ENCODE peak calls at places on chromosomes 1 and 21, in ten cellular contexts. X, P, O, V, M, J, Z, C, B and I are unnamed samples.
A peak's percentile ranks its signal among the peaks of the same experiment; 100 is the strongest.

GRCh38 chr1:20847619-20848080 is 60.5 kb upstream of the HP1BP3 start:
- DNase-seq in X (no peak), P (no peak), O (no peak), V (no peak), M (peak; percentile 72), J (no peak), Z (no peak), C (no peak), B (no peak), I (no peak)

GRCh38 chr21:45824546-45825208 is 156.9 kb upstream of the COL6A1 start:
- DNase-seq in X (peak; percentile 47), P (no peak), O (no peak), V (no peak), M (no peak), J (no peak), Z (no peak), C (no peak), B (no peak), I (no peak)

GRCh38 chr1:152451254-152451653 is 37.2 kb upstream of the CRNN start:
- DNase-seq in X (no peak), P (no peak), O (no peak), V (no peak), M (no peak), J (no peak), Z (no peak), C (no peak), B (no peak), I (no peak)

GRCh38 chr1:57360846-57361407 is 62.9 kb downstream of the DAB1 start:
- DNase-seq in X (no peak), P (no peak), O (no peak), V (no peak), M (no peak), J (no peak), Z (no peak), C (no peak), B (no peak), I (no peak)

GRCh38 chr1:32336963-32337675 is 1.1 kb upstream of the MARCKSL1 start:
- DNase-seq in X (peak; percentile 93), P (no peak), O (no peak), V (peak; percentile 80), M (peak; percentile 47), J (no peak), Z (peak; percentile 74), C (peak; percentile 81), B (peak; percentile 86), I (no peak)

GRCh38 chr1:117286562-117286961 is 75.8 kb upstream of the VTCN1 start:
- DNase-seq in X (no peak), P (no peak), O (no peak), V (no peak), M (no peak), J (no peak), Z (no peak), C (no peak), B (no peak), I (no peak)

GRCh38 chr1:66705100-66705499 is 47.2 kb upstream of the DYNLT5 start:
- DNase-seq in X (no peak), P (peak; percentile 52), O (no peak), V (no peak), M (no peak), J (no peak), Z (no peak), C (no peak), B (no peak), I (no peak)

GRCh38 chr21:37700641-37701202 is 215.5 kb downstream of the KCNJ6 start:
- DNase-seq in X (no peak), P (peak; percentile 61), O (no peak), V (no peak), M (peak; percentile 84), J (no peak), Z (no peak), C (peak; percentile 37), B (peak; percentile 81), I (no peak)

GRCh38 chr21:43864313-43864805 is 664 bp upstream of the AGPAT3 start:
- DNase-seq in X (peak; percentile 87), P (no peak), O (no peak), V (peak; percentile 56), M (peak; percentile 16), J (no peak), Z (no peak), C (peak; percentile 58), B (peak; percentile 66), I (no peak)

GRCh38 chr1:55313903-55314302 is 98.7 kb upstream of the USP24 start:
- DNase-seq in X (no peak), P (no peak), O (no peak), V (no peak), M (peak; percentile 38), J (no peak), Z (no peak), C (no peak), B (no peak), I (no peak)

GRCh38 chr1:205834751-205835150 is 15.2 kb downstream of the PM20D1 start:
- DNase-seq in X (no peak), P (no peak), O (no peak), V (no peak), M (no peak), J (no peak), Z (no peak), C (no peak), B (no peak), I (no peak)
- TF ChIP-seq CTCF in X (no peak), P (no peak), O (no peak), V (no peak), M (no peak), J (no peak), Z (no peak), C (no peak), B (no peak), I (no peak)

GRCh38 chr1:29708818-29709710 is 472.7 kb downstream of the PTPRU start:
- DNase-seq in X (no peak), P (peak; percentile 34), O (no peak), V (no peak), M (peak; percentile 81), J (no peak), Z (no peak), C (no peak), B (no peak), I (no peak)

GRCh38 chr1:29704430-29704829 is 468.1 kb downstream of the PTPRU start:
- DNase-seq in X (no peak), P (no peak), O (no peak), V (no peak), M (no peak), J (no peak), Z (no peak), C (no peak), B (no peak), I (no peak)

GRCh38 chr1:29707796-29708195 is 471.5 kb downstream of the PTPRU start:
- DNase-seq in X (no peak), P (no peak), O (no peak), V (no peak), M (no peak), J (no peak), Z (no peak), C (no peak), B (no peak), I (no peak)

GRCh38 chr1:29708381-29708780 is 472.1 kb downstream of the PTPRU start:
- DNase-seq in X (no peak), P (no peak), O (no peak), V (no peak), M (peak; percentile 69), J (no peak), Z (no peak), C (no peak), B (no peak), I (no peak)

GRCh38 chr1:29706936-29707335 is 470.6 kb downstream of the PTPRU start:
- DNase-seq in X (no peak), P (no peak), O (no peak), V (no peak), M (peak; percentile 44), J (no peak), Z (no peak), C (peak; percentile 20), B (peak; percentile 88), I (no peak)
- TF ChIP-seq CTCF in X (peak; percentile 26), P (peak; percentile 60), O (no peak), V (no peak), M (peak; percentile 70), J (no peak), Z (no peak), C (no peak), B (peak; percentile 57), I (peak; percentile 36)

GRCh38 chr1:45583666-45584350 is at the start of gene NASP:
- DNase-seq in X (peak; percentile 97), P (peak; percentile 86), O (peak; percentile 83), V (peak; percentile 91), M (peak; percentile 68), J (peak; percentile 93), Z (peak; percentile 88), C (peak; percentile 92), B (peak; percentile 88), I (peak; percentile 94)

GRCh38 chr1:45583264-45583665 is 576 bp upstream of the NASP start:
- DNase-seq in X (peak; percentile 97), P (peak; percentile 97), O (peak; percentile 95), V (peak; percentile 92), M (peak; percentile 96), J (peak; percentile 92), Z (peak; percentile 97), C (peak; percentile 95), B (peak; percentile 97), I (peak; percentile 95)

GRCh38 chr1:45585110-45585426 is 1.2 kb downstream of the NASP start:
- DNase-seq in X (no peak), P (no peak), O (no peak), V (no peak), M (no peak), J (no peak), Z (no peak), C (no peak), B (no peak), I (no peak)

GRCh38 chr1:45585496-45586075 is 1.7 kb downstream of the NASP start:
- DNase-seq in X (no peak), P (no peak), O (no peak), V (no peak), M (no peak), J (no peak), Z (no peak), C (no peak), B (no peak), I (no peak)

GRCh38 chr1:45584351-45585109 is 689 bp downstream of the NASP start:
- DNase-seq in X (peak; percentile 96), P (peak; percentile 84), O (peak; percentile 67), V (peak; percentile 88), M (peak; percentile 83), J (peak; percentile 82), Z (peak; percentile 87), C (peak; percentile 93), B (peak; percentile 92), I (peak; percentile 94)
- TF ChIP-seq CTCF in X (no peak), P (peak; percentile 4), O (no peak), V (no peak), M (peak; percentile 14), J (no peak), Z (no peak), C (peak; percentile 11), B (no peak), I (peak; percentile 50)

GRCh38 chr21:35438643-35439404 is 389.7 kb upstream of the RUNX1 start:
- DNase-seq in X (no peak), P (no peak), O (no peak), V (peak; percentile 33), M (peak; percentile 11), J (no peak), Z (no peak), C (peak; percentile 76), B (peak; percentile 17), I (no peak)

GRCh38 chr21:35441868-35442582 is 392.9 kb upstream of the RUNX1 start:
- DNase-seq in X (no peak), P (no peak), O (no peak), V (no peak), M (no peak), J (no peak), Z (no peak), C (no peak), B (no peak), I (no peak)

GRCh38 chr21:35437941-35438340 is 388.8 kb upstream of the RUNX1 start:
- DNase-seq in X (no peak), P (no peak), O (no peak), V (no peak), M (no peak), J (no peak), Z (no peak), C (no peak), B (no peak), I (no peak)

GRCh38 chr21:35436899-35437298 is 387.8 kb upstream of the RUNX1 start:
- DNase-seq in X (no peak), P (no peak), O (no peak), V (no peak), M (no peak), J (no peak), Z (no peak), C (no peak), B (no peak), I (no peak)
- TF ChIP-seq CTCF in X (no peak), P (no peak), O (no peak), V (no peak), M (no peak), J (no peak), Z (no peak), C (no peak), B (no peak), I (peak; percentile 24)